ENCODE peak calls at places on chromosomes 3 and 15, in four cellular contexts. X, T, F and Q are unnamed samples.

GRCh38 chr3:103218793-103219192 is 784.0 kb downstream of the ZPLD1 start:
- DNase-seq in X (no peak), T (no peak), F (no peak), Q (no peak)

GRCh38 chr15:65790692-65791334 is 1.3 kb downstream of the DENND4A start:
- DNase-seq in X (no peak), T (no peak), F (no peak), Q (peak; percentile 54)

GRCh38 chr15:56805466-56806146 is 72.3 kb upstream of the ZNF280D start:
- DNase-seq in X (no peak), T (no peak), F (no peak), Q (peak; percentile 71)

GRCh38 chr3:188627652-188628051 is 473.7 kb downstream of the LPP start:
- DNase-seq in X (no peak), T (no peak), F (no peak), Q (no peak)

GRCh38 chr15:98899266-98900021 is 108.1 kb downstream of the PGPEP1L start:
- DNase-seq in X (no peak), T (no peak), F (no peak), Q (no peak)

GRCh38 chr3:11494131-11494916 is 149.4 kb downstream of the VGLL4 start:
- DNase-seq in X (no peak), T (no peak), F (no peak), Q (no peak)

GRCh38 chr3:122178711-122179110 is 4.8 kb upstream of the CASR start:
- DNase-seq in X (no peak), T (no peak), F (no peak), Q (no peak)

GRCh38 chr3:179528786-179529185 is 33.9 kb upstream of the ACTL6A start:
- DNase-seq in X (no peak), T (no peak), F (no peak), Q (no peak)

GRCh38 chr15:89824607-89824867 is 9.9 kb upstream of the ANPEP start:
- DNase-seq in X (no peak), T (no peak), F (no peak), Q (no peak)

GRCh38 chr3:176167272-176167671 is 1030.0 kb downstream of the TBL1XR1 start:
- DNase-seq in X (no peak), T (no peak), F (no peak), Q (no peak)

GRCh38 chr3:137035631-137036030 is 77.8 kb downstream of the IL20RB start:
- DNase-seq in X (peak; percentile 66), T (peak; percentile 33), F (peak; percentile 13), Q (peak; percentile 21)

GRCh38 chr3:157176108-157176507 is 16.2 kb upstream of the CCNL1 start:
- DNase-seq in X (no peak), T (no peak), F (no peak), Q (no peak)

GRCh38 chr15:67823371-67824156 is 1.7 kb upstream of the SKOR1 start:
- DNase-seq in X (no peak), T (no peak), F (peak; percentile 67), Q (no peak)

GRCh38 chr15:64515196-64515595 is 54.8 kb downstream of the ZNF609 start:
- DNase-seq in X (no peak), T (no peak), F (no peak), Q (no peak)

GRCh38 chr15:67303490-67304363 is 49.1 kb downstream of the IQCH start:
- DNase-seq in X (no peak), T (peak; percentile 49), F (peak; percentile 16), Q (peak; percentile 30)

GRCh38 chr3:178558637-178559036 is 22.4 kb downstream of the KCNMB2 start:
- DNase-seq in X (no peak), T (no peak), F (no peak), Q (no peak)

GRCh38 chr3:171328419-171329082 is 131.7 kb downstream of the TNIK start:
- DNase-seq in X (peak; percentile 22), T (peak; percentile 4), F (no peak), Q (no peak)

GRCh38 chr3:87873136-87873535 is 185.7 kb downstream of the CGGBP1 start:
- DNase-seq in X (no peak), T (no peak), F (no peak), Q (peak; percentile 30)

GRCh38 chr3:153373571-153373970 is 211.5 kb downstream of the RAP2B start:
- DNase-seq in X (no peak), T (no peak), F (no peak), Q (no peak)

GRCh38 chr3:99484871-99485270 is 153.5 kb upstream of the COL8A1 start:
- DNase-seq in X (no peak), T (no peak), F (no peak), Q (no peak)

GRCh38 chr3:55434789-55435188 is 52.3 kb downstream of the WNT5A start:
- DNase-seq in X (peak; percentile 48), T (no peak), F (peak; percentile 19), Q (peak; percentile 18)

GRCh38 chr3:28840976-28841376 is 439.9 kb upstream of the RBMS3 start:
- DNase-seq in X (no peak), T (no peak), F (no peak), Q (no peak)

GRCh38 chr3:170387952-170388351 is 30.4 kb downstream of the SKIL start:
- DNase-seq in X (no peak), T (no peak), F (no peak), Q (no peak)

GRCh38 chr3:173411288-173412064 is 13.9 kb downstream of the NLGN1 start:
- DNase-seq in X (no peak), T (peak; percentile 9), F (no peak), Q (no peak)

GRCh38 chr3:41155834-41156233 is 43.5 kb upstream of the CTNNB1 start:
- DNase-seq in X (no peak), T (no peak), F (no peak), Q (no peak)

GRCh38 chr3:73813291-73813977 is 188.7 kb upstream of the PDZRN3 start:
- DNase-seq in X (no peak), T (no peak), F (no peak), Q (no peak)

GRCh38 chr3:17505856-17506255 is 236.6 kb downstream of the TBC1D5 start:
- DNase-seq in X (no peak), T (no peak), F (no peak), Q (no peak)

GRCh38 chr3:127256138-127256537 is 31.7 kb downstream of the PRR20G start:
- DNase-seq in X (no peak), T (no peak), F (no peak), Q (no peak)

GRCh38 chr3:142657033-142657432 is 60.8 kb downstream of the PLS1 start:
- DNase-seq in X (no peak), T (no peak), F (no peak), Q (no peak)

GRCh38 chr3:126607214-126607908 is 47.6 kb downstream of the TXNRD3 start:
- DNase-seq in X (no peak), T (no peak), F (peak; percentile 6), Q (no peak)

GRCh38 chr15:37824717-37825382 is 109.6 kb upstream of the TMCO5A start:
- DNase-seq in X (no peak), T (peak; percentile 2), F (peak; percentile 11), Q (peak; percentile 60)

GRCh38 chr15:31440754-31441298 is 114.2 kb downstream of the KLF13 start:
- DNase-seq in X (no peak), T (no peak), F (peak; percentile 26), Q (no peak)

GRCh38 chr3:71128951-71129350 is 454.6 kb downstream of the FOXP1 start:
- DNase-seq in X (no peak), T (no peak), F (no peak), Q (no peak)

GRCh38 chr3:19342428-19342827 is 194.1 kb downstream of the KCNH8 start:
- DNase-seq in X (no peak), T (no peak), F (no peak), Q (no peak)

GRCh38 chr15:80242132-80242769 is 9.8 kb downstream of the CTXND1 start:
- DNase-seq in X (peak; percentile 73), T (peak; percentile 50), F (peak; percentile 54), Q (peak; percentile 60)

GRCh38 chr3:112365636-112366035 is 32.7 kb downstream of the CD200 start:
- DNase-seq in X (no peak), T (no peak), F (no peak), Q (no peak)

GRCh38 chr3:119613201-119613600 is 15.5 kb downstream of the PLA1A start:
- DNase-seq in X (no peak), T (no peak), F (no peak), Q (no peak)
- TF ChIP-seq HMGXB4 in X (no peak), T (no peak), F (no peak), Q (no peak)

DNA sequence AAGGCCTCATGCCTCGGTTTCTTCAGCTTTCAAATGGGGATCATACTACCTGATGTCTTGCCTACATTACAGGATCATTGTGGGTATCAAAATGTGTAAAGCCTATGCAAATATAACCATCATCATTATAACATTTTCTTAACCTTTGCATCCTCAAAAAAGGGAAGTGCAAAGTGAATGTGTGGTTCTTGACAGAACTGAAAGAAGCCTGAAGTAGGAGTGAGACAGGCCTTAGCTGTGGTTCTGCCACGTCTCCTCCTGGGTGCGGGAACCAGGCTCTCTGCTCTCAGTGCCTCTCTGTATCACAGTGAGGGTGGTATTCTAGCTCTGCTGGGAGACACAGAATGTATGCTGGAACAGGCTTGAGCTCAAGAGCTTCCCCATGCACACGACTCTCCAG is 316.9 kb upstream of the ICE2 start:
- DNase-seq in X (no peak), T (no peak), F (no peak), Q (no peak)
- TF ChIP-seq HMGXB4 in X (no peak), T (no peak), F (no peak), Q (no peak)

GRCh38 chr15:69082041-69082502 is 67.6 kb downstream of the NOX5 start:
- DNase-seq in X (no peak), T (no peak), F (no peak), Q (no peak)
- TF ChIP-seq HMGXB4 in X (no peak), T (no peak), F (no peak), Q (no peak)

GRCh38 chr15:76866008-76866407 is 39.1 kb downstream of the SCAPER start:
- DNase-seq in X (no peak), T (no peak), F (no peak), Q (no peak)
- TF ChIP-seq HMGXB4 in X (no peak), T (no peak), F (no peak), Q (no peak)

DNA sequence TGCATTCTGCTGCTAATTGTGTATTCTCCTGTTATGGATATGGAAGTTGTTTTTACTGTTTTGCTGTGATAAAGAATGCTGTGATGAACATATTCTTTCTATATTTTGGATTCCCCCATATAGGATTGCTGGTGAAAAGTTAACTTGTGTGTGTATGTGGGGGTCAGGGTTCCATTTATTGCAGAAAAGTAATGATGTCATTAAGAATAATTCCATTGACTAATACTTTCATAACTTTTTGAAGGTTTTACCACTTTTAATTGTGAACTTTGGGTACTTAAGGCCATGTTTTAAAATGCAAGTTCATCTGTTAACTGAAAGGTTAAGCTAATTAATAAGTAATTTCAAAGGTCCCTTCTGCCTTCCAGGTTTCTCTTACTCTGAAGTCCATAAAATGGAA is 6.2 kb downstream of the NEO1 start:
- DNase-seq in X (no peak), T (no peak), F (no peak), Q (no peak)
- TF ChIP-seq HMGXB4 in X (no peak), T (no peak), F (no peak), Q (no peak)

DNA sequence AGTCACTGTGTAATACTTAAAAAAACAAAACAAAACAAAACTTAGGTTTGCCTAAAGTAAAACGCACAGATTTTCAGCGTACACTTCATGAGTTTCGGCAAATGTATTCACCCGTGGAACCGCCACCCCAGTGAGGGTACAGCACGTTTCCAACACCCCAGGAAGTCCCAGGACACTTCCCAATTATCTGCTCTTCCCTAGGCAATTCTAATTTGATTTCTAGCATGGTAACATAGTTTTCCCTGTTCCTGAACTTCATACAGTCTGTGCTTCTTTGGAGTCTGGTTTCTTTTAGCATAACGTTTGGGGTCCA is 497 bp upstream of the CLASP2 start:
- DNase-seq in X (no peak), T (no peak), F (no peak), Q (no peak)
- TF ChIP-seq HMGXB4 in X (no peak), T (no peak), F (no peak), Q (no peak)